ENCODE peak calls at places on chromosome 1, in seven cellular contexts. One of them, this sample, is unnamed.
A peak's percentile ranks its signal among the peaks of the same experiment; 100 is the strongest.

GRCh38 chr1:115828101-115829022 is 12.6 kb downstream of the NHLH2 start:
- DNase-seq in activated effector memory CD4-positive, alpha-beta T cell treated with Interleukin-2 at 50 U/mL for 16 hours: no peak
- DNase-seq in G401: peak; percentile 55
- DNase-seq in ovary: peak; percentile 72
- DNase-seq in Caki2: no peak
- DNase-seq in neural crest cell: peak; percentile 41
- DNase-seq in RCC 7860: no peak
- DNase-seq in this sample: no peak

GRCh38 chr1:64223329-64224151 is 20.1 kb downstream of the UBE2U start:
- DNase-seq in activated effector memory CD4-positive, alpha-beta T cell treated with Interleukin-2 at 50 U/mL for 16 hours: no peak
- DNase-seq in G401: no peak
- DNase-seq in ovary: no peak
- DNase-seq in Caki2: peak; percentile 60
- DNase-seq in neural crest cell: no peak
- DNase-seq in RCC 7860: peak; percentile 95
- DNase-seq in this sample: no peak

GRCh38 chr1:226825037-226825745 is 45.2 kb upstream of the PSEN2 start:
- DNase-seq in activated effector memory CD4-positive, alpha-beta T cell treated with Interleukin-2 at 50 U/mL for 16 hours: no peak
- DNase-seq in G401: no peak
- DNase-seq in ovary: no peak
- DNase-seq in Caki2: no peak
- DNase-seq in neural crest cell: no peak
- DNase-seq in RCC 7860: no peak
- DNase-seq in this sample: no peak

GRCh38 chr1:207221934-207222351 is 99.5 kb upstream of the CD55 start:
- DNase-seq in activated effector memory CD4-positive, alpha-beta T cell treated with Interleukin-2 at 50 U/mL for 16 hours: no peak
- DNase-seq in G401: no peak
- DNase-seq in ovary: no peak
- DNase-seq in Caki2: no peak
- DNase-seq in neural crest cell: no peak
- DNase-seq in RCC 7860: peak; percentile 30
- DNase-seq in this sample: no peak

GRCh38 chr1:201330541-201330940 is 46.9 kb downstream of the TNNT2 start:
- DNase-seq in activated effector memory CD4-positive, alpha-beta T cell treated with Interleukin-2 at 50 U/mL for 16 hours: no peak
- DNase-seq in G401: no peak
- DNase-seq in ovary: no peak
- DNase-seq in Caki2: no peak
- DNase-seq in neural crest cell: no peak
- DNase-seq in RCC 7860: no peak
- DNase-seq in this sample: no peak

GRCh38 chr1:31444725-31445448 is 31.9 kb downstream of the SERINC2 start:
- DNase-seq in activated effector memory CD4-positive, alpha-beta T cell treated with Interleukin-2 at 50 U/mL for 16 hours: no peak
- DNase-seq in G401: no peak
- DNase-seq in ovary: no peak
- DNase-seq in Caki2: peak; percentile 68
- DNase-seq in neural crest cell: no peak
- DNase-seq in RCC 7860: peak; percentile 96
- DNase-seq in this sample: no peak

GRCh38 chr1:235901461-235901860 is 34.8 kb upstream of the LYST start:
- DNase-seq in activated effector memory CD4-positive, alpha-beta T cell treated with Interleukin-2 at 50 U/mL for 16 hours: no peak
- DNase-seq in G401: no peak
- DNase-seq in ovary: no peak
- DNase-seq in Caki2: no peak
- DNase-seq in neural crest cell: no peak
- DNase-seq in RCC 7860: no peak
- DNase-seq in this sample: no peak

GRCh38 chr1:150995896-150996295 is 10.8 kb downstream of the MINDY1 start:
- DNase-seq in activated effector memory CD4-positive, alpha-beta T cell treated with Interleukin-2 at 50 U/mL for 16 hours: no peak
- DNase-seq in G401: peak; percentile 63
- DNase-seq in ovary: no peak
- DNase-seq in Caki2: no peak
- DNase-seq in neural crest cell: peak; percentile 49
- DNase-seq in RCC 7860: no peak
- DNase-seq in this sample: no peak

GRCh38 chr1:2297246-2298011 is 69.3 kb downstream of the SKI start:
- DNase-seq in activated effector memory CD4-positive, alpha-beta T cell treated with Interleukin-2 at 50 U/mL for 16 hours: no peak
- DNase-seq in G401: no peak
- DNase-seq in ovary: no peak
- DNase-seq in Caki2: no peak
- DNase-seq in neural crest cell: no peak
- DNase-seq in RCC 7860: no peak
- DNase-seq in this sample: no peak

GRCh38 chr1:46295306-46295705 is 8.1 kb downstream of the LRRC41 start:
- DNase-seq in activated effector memory CD4-positive, alpha-beta T cell treated with Interleukin-2 at 50 U/mL for 16 hours: no peak
- DNase-seq in G401: no peak
- DNase-seq in ovary: no peak
- DNase-seq in Caki2: no peak
- DNase-seq in neural crest cell: no peak
- DNase-seq in RCC 7860: no peak
- DNase-seq in this sample: no peak

GRCh38 chr1:183239793-183240625 is 53.9 kb downstream of the LAMC2 start:
- DNase-seq in activated effector memory CD4-positive, alpha-beta T cell treated with Interleukin-2 at 50 U/mL for 16 hours: no peak
- DNase-seq in G401: peak; percentile 99
- DNase-seq in ovary: no peak
- DNase-seq in Caki2: no peak
- DNase-seq in neural crest cell: no peak
- DNase-seq in RCC 7860: no peak
- DNase-seq in this sample: no peak

GRCh38 chr1:39167632-39168209 is 36.8 kb upstream of the MACF1 start:
- DNase-seq in activated effector memory CD4-positive, alpha-beta T cell treated with Interleukin-2 at 50 U/mL for 16 hours: no peak
- DNase-seq in G401: no peak
- DNase-seq in ovary: no peak
- DNase-seq in Caki2: no peak
- DNase-seq in neural crest cell: no peak
- DNase-seq in RCC 7860: no peak
- DNase-seq in this sample: no peak

GRCh38 chr1:33081554-33082305 is 777 bp downstream of the AZIN2 start:
- DNase-seq in activated effector memory CD4-positive, alpha-beta T cell treated with Interleukin-2 at 50 U/mL for 16 hours: no peak
- DNase-seq in G401: peak; percentile 36
- DNase-seq in ovary: peak; percentile 46
- DNase-seq in Caki2: no peak
- DNase-seq in neural crest cell: no peak
- DNase-seq in RCC 7860: no peak
- DNase-seq in this sample: no peak

GRCh38 chr1:10200620-10201019 is 9.8 kb upstream of the KIF1B start:
- DNase-seq in activated effector memory CD4-positive, alpha-beta T cell treated with Interleukin-2 at 50 U/mL for 16 hours: no peak
- DNase-seq in G401: peak; percentile 84
- DNase-seq in ovary: no peak
- DNase-seq in Caki2: no peak
- DNase-seq in neural crest cell: no peak
- DNase-seq in RCC 7860: no peak
- DNase-seq in this sample: no peak

GRCh38 chr1:231039161-231040018 is 664 bp downstream of the FAM89A start:
- DNase-seq in activated effector memory CD4-positive, alpha-beta T cell treated with Interleukin-2 at 50 U/mL for 16 hours: peak; percentile 16
- DNase-seq in G401: no peak
- DNase-seq in ovary: peak; percentile 54
- DNase-seq in Caki2: peak; percentile 34
- DNase-seq in neural crest cell: peak; percentile 32
- DNase-seq in RCC 7860: no peak
- DNase-seq in this sample: peak; percentile 72